ENCODE peak calls at places on chromosome 4, in ten cellular contexts. W, M, L, T, B, I, F, V, Q and N are unnamed samples.

GRCh38 chr4:173486714-173487392 is 43.2 kb downstream of the HAND2 start:
- DNase-seq in W (no peak), M (no peak), L (no peak), T (no peak), B (no peak), I (no peak), F (no peak), V (no peak), Q (peak), N (no peak)

GRCh38 chr4:6008766-6009385 is 9.4 kb downstream of the C4orf50 start:
- DNase-seq in W (no peak), M (no peak), L (no peak), T (no peak), B (no peak), I (no peak), F (no peak), V (no peak), Q (no peak), N (no peak)

GRCh38 chr4:47075919-47076318 is 44.6 kb downstream of the GABRB1 start:
- DNase-seq in W (no peak), M (no peak), L (no peak), T (no peak), B (no peak), I (no peak), F (no peak), V (no peak), Q (peak), N (no peak)

GRCh38 chr4:46549125-46549524 is 159.2 kb upstream of the GABRA2 start:
- DNase-seq in W (no peak), M (no peak), L (no peak), T (no peak), B (no peak), I (no peak), F (no peak), V (no peak), Q (no peak), N (no peak)

GRCh38 chr4:147103403-147103946 is 157.8 kb upstream of the TTC29 start:
- DNase-seq in W (no peak), M (no peak), L (no peak), T (peak), B (no peak), I (no peak), F (no peak), V (peak), Q (no peak), N (peak)

GRCh38 chr4:54659213-54660144 is 1.7 kb downstream of the KIT start:
- DNase-seq in W (no peak), M (peak), L (no peak), T (no peak), B (peak), I (no peak), F (no peak), V (peak), Q (no peak), N (no peak)

GRCh38 chr4:124144302-124144701 is 568.2 kb downstream of the ANKRD50 start:
- DNase-seq in W (no peak), M (no peak), L (no peak), T (no peak), B (peak), I (no peak), F (no peak), V (peak), Q (no peak), N (no peak)

GRCh38 chr4:183397741-183398297 is 46.6 kb upstream of the CDKN2AIP start:
- DNase-seq in W (no peak), M (no peak), L (no peak), T (no peak), B (no peak), I (no peak), F (no peak), V (no peak), Q (no peak), N (no peak)

GRCh38 chr4:11765849-11766453 is 337.3 kb upstream of the HS3ST1 start:
- DNase-seq in W (peak), M (peak), L (no peak), T (no peak), B (peak), I (no peak), F (peak), V (peak), Q (peak), N (peak)

GRCh38 chr4:186557061-186557460 is 1.7 kb upstream of the MTNR1A start:
- DNase-seq in W (no peak), M (no peak), L (no peak), T (no peak), B (no peak), I (no peak), F (no peak), V (no peak), Q (no peak), N (no peak)

GRCh38 chr4:54942735-54943134 is 182.7 kb downstream of the KDR start:
- DNase-seq in W (no peak), M (peak), L (peak), T (no peak), B (no peak), I (no peak), F (no peak), V (no peak), Q (no peak), N (no peak)

GRCh38 chr4:95591278-95591677 is 42.5 kb upstream of the UNC5C start:
- DNase-seq in W (no peak), M (no peak), L (no peak), T (no peak), B (no peak), I (no peak), F (no peak), V (no peak), Q (no peak), N (no peak)

GRCh38 chr4:1446502-1447153 is 40.4 kb upstream of the NKX1-1 start:
- DNase-seq in W (no peak), M (no peak), L (no peak), T (peak), B (no peak), I (no peak), F (no peak), V (no peak), Q (no peak), N (no peak)

GRCh38 chr4:38099908-38100407 is 139.8 kb downstream of the PTTG2 start:
- DNase-seq in W (no peak), M (no peak), L (no peak), T (no peak), B (no peak), I (no peak), F (no peak), V (peak), Q (no peak), N (no peak)

GRCh38 chr4:149108626-149109025 is 666.4 kb upstream of the NR3C2 start:
- DNase-seq in W (no peak), M (no peak), L (no peak), T (no peak), B (no peak), I (no peak), F (no peak), V (no peak), Q (no peak), N (no peak)

GRCh38 chr4:22607382-22607781 is 85.4 kb upstream of the GBA3 start:
- DNase-seq in W (peak), M (peak), L (peak), T (peak), B (peak), I (peak), F (peak), V (peak), Q (peak), N (peak)

GRCh38 chr4:156695163-156695562 is 276.4 kb downstream of the PDGFC start:
- DNase-seq in W (no peak), M (no peak), L (no peak), T (no peak), B (no peak), I (no peak), F (no peak), V (no peak), Q (no peak), N (no peak)

GRCh38 chr4:190014771-190015537 is 12.1 kb downstream of the FRG2 start:
- DNase-seq in W (no peak), M (peak), L (no peak), T (no peak), B (no peak), I (no peak), F (no peak), V (no peak), Q (no peak), N (no peak)

GRCh38 chr4:128354205-128354821 is 66.7 kb upstream of the PGRMC2 start:
- DNase-seq in W (no peak), M (no peak), L (no peak), T (peak), B (no peak), I (no peak), F (peak), V (peak), Q (no peak), N (peak)